ENCODE peak calls at places on chromosomes 12 and 14, in seven cellular contexts. K is breast epithelium, T is GM12865, F is cardiac muscle cell, J is vagina, Q is A549, N is fibroblast of lung. V is an unnamed sample.
A peak's percentile ranks its signal among the peaks of the same experiment; 100 is the strongest.

GRCh38 chr12:104643921-104644669 is 187.3 kb downstream of the CHST11 start:
- DNase-seq in K (no peak), T (peak; percentile 83), F (no peak), J (no peak), Q (no peak), N (no peak), V (no peak)

GRCh38 chr12:115343008-115343407 is 659.0 kb upstream of the TBX3 start:
- DNase-seq in K (no peak), T (no peak), F (no peak), J (no peak), Q (no peak), N (no peak), V (no peak)

GRCh38 chr12:15644700-15645099 is 144.5 kb downstream of the EPS8 start:
- DNase-seq in K (no peak), T (no peak), F (no peak), J (no peak), Q (no peak), N (no peak), V (no peak)

GRCh38 chr12:98399532-98399931 is 115.9 kb upstream of the TMPO start:
- DNase-seq in K (no peak), T (peak; percentile 57), F (no peak), J (no peak), Q (peak; percentile 85), N (peak; percentile 63), V (no peak)

GRCh38 chr14:72409047-72409446 is 476.8 kb downstream of the RGS6 start:
- DNase-seq in K (no peak), T (no peak), F (no peak), J (no peak), Q (no peak), N (no peak), V (no peak)

GRCh38 chr14:105925615-105926414 is 399.4 kb downstream of the TMEM121 start:
- DNase-seq in K (peak; percentile 31), T (peak; percentile 23), F (no peak), J (no peak), Q (no peak), N (no peak), V (no peak)

GRCh38 chr12:4562034-4562657 is at the start of gene DYRK4:
- DNase-seq in K (peak; percentile 58), T (no peak), F (peak; percentile 95), J (no peak), Q (no peak), N (peak; percentile 77), V (peak; percentile 16)

GRCh38 chr12:4505381-4505986 is 33.2 kb upstream of the RAD51AP1 start:
- DNase-seq in K (no peak), T (no peak), F (no peak), J (no peak), Q (no peak), N (peak; percentile 51), V (no peak)

GRCh38 chr12:49537231-49537708 is 1.6 kb upstream of the KCNH3 start:
- DNase-seq in K (no peak), T (no peak), F (no peak), J (no peak), Q (no peak), N (no peak), V (no peak)

GRCh38 chr12:75710361-75711069 is 199.1 kb upstream of the KRR1 start:
- DNase-seq in K (no peak), T (no peak), F (no peak), J (no peak), Q (no peak), N (no peak), V (no peak)

GRCh38 chr12:121568971-121569808 is 11.6 kb downstream of the KDM2B start:
- DNase-seq in K (no peak), T (no peak), F (no peak), J (no peak), Q (no peak), N (peak; percentile 49), V (no peak)

GRCh38 chr14:97462081-97462480 is 664.9 kb downstream of the VRK1 start:
- DNase-seq in K (no peak), T (no peak), F (no peak), J (no peak), Q (no peak), N (no peak), V (no peak)

GRCh38 chr12:80848858-80849257 is 88.9 kb downstream of the LIN7A start:
- DNase-seq in K (no peak), T (no peak), F (no peak), J (no peak), Q (no peak), N (no peak), V (no peak)

GRCh38 chr14:95495093-95495492 is 21.4 kb downstream of the SYNE3 start:
- DNase-seq in K (no peak), T (no peak), F (no peak), J (no peak), Q (no peak), N (no peak), V (no peak)

GRCh38 chr12:48286665-48287064 is 64.1 kb downstream of the ZNF641 start:
- DNase-seq in K (no peak), T (peak; percentile 20), F (peak; percentile 2), J (no peak), Q (peak; percentile 31), N (no peak), V (no peak)

GRCh38 chr12:102061096-102061555 is 665 bp downstream of the WASHC3 start:
- DNase-seq in K (no peak), T (peak; percentile 81), F (no peak), J (no peak), Q (no peak), N (peak; percentile 14), V (no peak)

DNA sequence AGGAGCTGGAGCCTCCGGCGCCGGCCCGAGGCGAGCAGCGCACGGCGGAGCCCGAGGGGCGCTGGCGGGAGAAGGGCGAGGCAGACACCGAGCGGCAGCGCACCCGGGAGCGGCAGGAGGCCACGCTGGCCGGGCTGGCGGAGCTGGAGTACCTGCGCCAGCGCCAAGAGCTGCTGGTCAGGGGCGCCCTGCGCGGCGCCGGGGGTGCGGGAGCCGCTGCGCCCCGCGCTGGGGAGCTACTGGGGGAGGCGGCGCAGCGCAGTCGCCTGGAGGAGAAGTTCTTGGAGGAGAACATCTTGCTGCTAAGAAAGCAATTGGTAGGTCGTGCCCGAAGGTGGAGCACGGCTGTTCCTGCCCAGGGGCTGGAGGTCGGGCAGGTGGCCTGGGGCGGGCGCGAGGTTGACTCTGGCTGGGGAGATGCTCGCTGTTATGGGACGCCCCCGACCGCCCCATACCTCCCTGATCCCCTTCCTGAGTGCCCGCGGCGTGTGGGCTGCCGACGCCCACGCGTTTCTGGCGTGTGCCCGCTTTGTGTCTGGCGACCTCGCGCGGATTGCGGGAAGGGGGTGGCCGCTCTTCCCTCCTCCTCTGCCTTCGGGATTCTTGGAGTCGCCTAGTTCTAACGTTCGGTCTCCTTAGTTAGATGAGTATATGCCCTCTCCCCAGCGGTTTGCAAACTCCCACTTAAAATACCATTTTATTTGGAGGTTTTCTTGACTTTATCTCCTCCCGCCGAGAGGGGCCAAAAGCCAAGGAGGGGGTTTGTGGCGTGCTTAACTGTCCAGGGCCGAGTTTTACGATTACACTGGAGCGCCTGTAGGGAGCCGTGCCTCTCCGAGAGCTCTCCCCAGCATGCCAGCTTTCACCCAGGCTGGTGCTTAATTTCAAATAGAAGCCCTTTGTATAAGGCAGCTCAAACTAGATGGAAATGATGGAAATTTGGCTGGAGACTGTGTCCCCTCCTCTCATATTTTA is 756 bp downstream of the DACT1 start:
- DNase-seq in K (no peak), T (peak; percentile 49), F (peak; percentile 59), J (no peak), Q (peak; percentile 10), N (peak; percentile 23), V (no peak)
- TF ChIP-seq CTCF in K (no peak), T (no peak), F (peak; percentile 18), J (no peak), Q (no peak), N (no peak), V (peak; percentile 12)

DNA sequence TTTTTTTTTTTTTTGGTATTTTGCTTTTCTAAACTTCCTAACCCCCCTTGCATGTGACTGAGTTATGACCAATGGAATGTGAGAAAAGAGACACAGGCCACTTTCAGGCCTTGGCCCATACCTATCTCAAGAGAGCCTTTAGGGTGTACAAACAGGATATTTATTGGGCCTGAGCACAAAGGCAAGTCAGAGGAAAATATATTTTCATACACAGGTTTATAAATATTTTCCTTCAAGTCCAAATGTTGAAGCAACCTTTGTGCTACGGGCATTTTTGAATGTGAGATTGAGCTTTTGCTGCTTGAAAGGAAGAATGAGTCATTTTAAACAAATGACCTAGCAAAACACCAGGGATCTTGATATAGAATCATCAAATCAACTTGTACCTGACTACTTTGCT is 228.6 kb upstream of the E2F7 start:
- DNase-seq in K (no peak), T (no peak), F (no peak), J (no peak), Q (no peak), N (peak; percentile 31), V (no peak)
- H3K4me3 ChIP-seq in K (no peak overlapping the region), T (no peak overlapping the region), F (no peak overlapping the region), J (no peak overlapping the region), Q (no peak overlapping the region), N (no peak overlapping the region), V (no peak overlapping the region)

DNA sequence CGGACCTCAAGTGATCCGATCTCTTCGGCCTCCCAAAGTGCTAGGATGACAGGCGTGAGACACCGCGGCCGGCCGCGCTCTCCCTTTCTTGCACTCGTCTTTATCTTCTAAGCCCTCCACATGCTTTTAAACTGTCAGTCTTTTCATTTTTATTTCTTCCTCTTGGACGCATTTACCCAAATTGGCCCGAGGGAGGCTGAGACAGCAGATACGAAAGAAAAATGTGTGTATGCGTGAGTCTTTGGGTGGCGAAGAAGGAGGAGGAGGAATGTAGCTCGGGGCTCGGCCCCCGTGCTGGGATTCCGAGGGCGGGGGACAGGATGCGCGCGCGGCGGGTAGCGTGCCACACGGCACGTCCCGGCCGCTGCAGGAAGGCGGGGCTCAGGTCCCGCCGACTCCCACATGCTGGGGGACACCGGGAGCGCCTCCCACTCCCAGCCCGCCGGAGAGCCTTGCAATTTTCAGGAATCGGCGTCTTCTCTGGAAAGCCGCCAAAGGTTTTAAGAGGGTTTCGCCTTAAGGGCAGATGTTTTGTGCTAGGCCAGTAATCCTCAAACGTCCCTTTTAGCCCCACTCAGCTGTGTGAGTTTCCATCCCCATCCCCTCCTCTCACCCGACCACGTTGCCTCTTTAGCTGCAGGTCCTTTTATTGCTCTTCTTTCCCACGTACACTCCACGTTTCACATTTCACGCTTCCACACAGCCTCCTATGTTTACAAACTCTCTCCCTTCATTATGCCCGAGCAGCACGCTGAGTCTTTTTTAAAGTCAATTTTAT is 34.7 kb upstream of the SLC2A3 start:
- DNase-seq in K (peak; percentile 65), T (peak; percentile 93), F (peak; percentile 96), J (peak; percentile 96), Q (peak; percentile 95), N (peak; percentile 89), V (peak; percentile 46)
- TF ChIP-seq CTCF in K (peak; percentile 32), T (no peak), F (no peak), J (no peak), Q (no peak), N (no peak), V (no peak)

GRCh38 chr12:79567164-79567563 is 123.6 kb downstream of the PAWR start:
- DNase-seq in K (no peak), T (no peak), F (no peak), J (no peak), Q (no peak), N (no peak), V (no peak)

GRCh38 chr12:79563021-79563739 is 127.6 kb downstream of the PAWR start:
- DNase-seq in K (no peak), T (no peak), F (no peak), J (no peak), Q (no peak), N (no peak), V (no peak)

GRCh38 chr12:79569679-79570078 is 121.1 kb downstream of the PAWR start:
- DNase-seq in K (no peak), T (no peak), F (no peak), J (no peak), Q (no peak), N (no peak), V (no peak)

GRCh38 chr12:79561401-79562132 is 129.2 kb downstream of the PAWR start:
- DNase-seq in K (no peak), T (no peak), F (no peak), J (no peak), Q (no peak), N (no peak), V (no peak)

GRCh38 chr12:79566452-79566851 is 124.3 kb downstream of the PAWR start:
- DNase-seq in K (no peak), T (no peak), F (no peak), J (no peak), Q (no peak), N (no peak), V (peak; percentile 13)
- H3K4me3 ChIP-seq in K (no peak overlapping the region), T (no peak overlapping the region), F (no peak overlapping the region), J (no peak overlapping the region), Q (no peak overlapping the region), N (no peak overlapping the region), V (no peak overlapping the region)

V was measured in retinal pigment epithelial cell.